ENCODE peak calls at places on chromosomes 7 and 10, in four cellular contexts. One of them, this sample, is unnamed.

GRCh38 chr7:156113733-156114132 is 301.5 kb upstream of the SHH start:
- DNase-seq in uterus: no peak
- DNase-seq in sigmoid colon: no peak
- DNase-seq in stomach: no peak
- DNase-seq in this sample: no peak

GRCh38 chr10:14674376-14675050 is 100.2 kb downstream of the FAM107B start:
- DNase-seq in stomach: peak; percentile 41
- DNase-seq in uterus: no peak
- DNase-seq in sigmoid colon: no peak
- DNase-seq in this sample: no peak

GRCh38 chr10:43295436-43295835 is 28.6 kb upstream of the RASGEF1A start:
- DNase-seq in sigmoid colon: no peak
- DNase-seq in stomach: no peak
- DNase-seq in uterus: no peak
- DNase-seq in this sample: no peak

GRCh38 chr10:120278069-120278468 is 179.0 kb upstream of the PLPP4 start:
- DNase-seq in stomach: no peak
- DNase-seq in sigmoid colon: no peak
- DNase-seq in uterus: no peak
- DNase-seq in this sample: no peak

GRCh38 chr7:157760004-157760730 is 423.4 kb downstream of the DNAJB6 start:
- DNase-seq in stomach: no peak
- DNase-seq in uterus: no peak
- DNase-seq in sigmoid colon: no peak
- DNase-seq in this sample: peak; percentile 56

GRCh38 chr7:87505557-87506242 is 30.2 kb upstream of the ABCB4 start:
- DNase-seq in stomach: no peak
- DNase-seq in sigmoid colon: no peak
- DNase-seq in uterus: no peak
- DNase-seq in this sample: no peak

GRCh38 chr7:112891698-112892097 is 101.5 kb upstream of the TMEM168 start:
- DNase-seq in uterus: no peak
- DNase-seq in sigmoid colon: no peak
- DNase-seq in stomach: no peak
- DNase-seq in this sample: no peak

GRCh38 chr10:59536576-59537014 is 173.1 kb downstream of the SLC16A9 start:
- DNase-seq in sigmoid colon: peak; percentile 70
- DNase-seq in stomach: no peak
- DNase-seq in uterus: peak; percentile 14
- DNase-seq in this sample: no peak

GRCh38 chr10:1197384-1197783 is 141.2 kb downstream of the WDR37 start:
- DNase-seq in stomach: no peak
- DNase-seq in sigmoid colon: no peak
- DNase-seq in uterus: no peak
- DNase-seq in this sample: no peak

GRCh38 chr10:125264752-125265578 is 104.6 kb upstream of the CTBP2 start:
- DNase-seq in sigmoid colon: no peak
- DNase-seq in stomach: no peak
- DNase-seq in uterus: no peak
- DNase-seq in this sample: no peak

GRCh38 chr10:133187906-133188681 is 28.1 kb downstream of the KNDC1 start:
- DNase-seq in sigmoid colon: no peak
- DNase-seq in uterus: no peak
- DNase-seq in stomach: no peak
- DNase-seq in this sample: no peak

GRCh38 chr7:90178592-90179279 is 24.5 kb downstream of the STEAP1 start:
- DNase-seq in uterus: no peak
- DNase-seq in sigmoid colon: no peak
- DNase-seq in stomach: no peak
- DNase-seq in this sample: no peak

GRCh38 chr7:104536956-104537355 is 208.6 kb downstream of the LHFPL3 start:
- DNase-seq in sigmoid colon: no peak
- DNase-seq in uterus: no peak
- DNase-seq in stomach: no peak
- DNase-seq in this sample: no peak

GRCh38 chr7:6446977-6447588 is 671 bp downstream of the DAGLB start:
- DNase-seq in uterus: peak; percentile 84
- DNase-seq in sigmoid colon: peak; percentile 91
- DNase-seq in stomach: peak; percentile 87
- DNase-seq in this sample: peak; percentile 91

GRCh38 chr10:97849101-97849490 is 547 bp upstream of the GOLGA7B start:
- DNase-seq in uterus: no peak
- DNase-seq in sigmoid colon: no peak
- DNase-seq in stomach: no peak
- DNase-seq in this sample: peak; percentile 22

GRCh38 chr10:101291254-101292193 is 62.3 kb upstream of the LBX1 start:
- DNase-seq in stomach: peak; percentile 40
- DNase-seq in sigmoid colon: no peak
- DNase-seq in uterus: no peak
- DNase-seq in this sample: peak; percentile 85

GRCh38 chr7:12207046-12207445 is 4.0 kb upstream of the TMEM106B start:
- DNase-seq in stomach: peak; percentile 31
- DNase-seq in uterus: no peak
- DNase-seq in sigmoid colon: no peak
- DNase-seq in this sample: no peak

GRCh38 chr7:12217311-12217710 is 6.2 kb downstream of the TMEM106B start:
- DNase-seq in sigmoid colon: no peak
- DNase-seq in stomach: no peak
- DNase-seq in uterus: no peak
- DNase-seq in this sample: no peak

GRCh38 chr7:12212051-12212485 is 974 bp downstream of the TMEM106B start:
- DNase-seq in uterus: no peak
- DNase-seq in sigmoid colon: no peak
- DNase-seq in stomach: no peak
- DNase-seq in this sample: no peak

GRCh38 chr7:12210179-12211053 is 678 bp upstream of the TMEM106B start:
- DNase-seq in sigmoid colon: no peak
- DNase-seq in stomach: peak; percentile 39
- DNase-seq in uterus: peak; percentile 39
- DNase-seq in this sample: peak; percentile 83

GRCh38 chr7:12211054-12212050 is at the start of gene TMEM106B:
- DNase-seq in sigmoid colon: peak; percentile 98
- DNase-seq in uterus: peak; percentile 96
- DNase-seq in stomach: peak; percentile 99
- DNase-seq in this sample: peak; percentile 99
- TF ChIP-seq POLR2A in sigmoid colon: peak; percentile 71
- TF ChIP-seq POLR2A in uterus: peak; percentile 81
- TF ChIP-seq POLR2A in stomach: peak; percentile 63
- TF ChIP-seq POLR2A in this sample: peak; percentile 61

GRCh38 chr7:2451171-2452073 is 24.8 kb downstream of the GRIFIN start:
- DNase-seq in stomach: peak; percentile 88
- DNase-seq in sigmoid colon: peak; percentile 89
- DNase-seq in uterus: peak; percentile 72
- DNase-seq in this sample: peak; percentile 97
- H3K4me3 ChIP-seq in stomach: peak overlapping the region; percentile 37
- H3K4me3 ChIP-seq in sigmoid colon: peak overlapping the region; percentile 15
- H3K4me3 ChIP-seq in uterus: peak overlapping the region; percentile 33
- H3K4me3 ChIP-seq in this sample: peak overlapping the region; percentile 34

GRCh38 chr10:71335173-71335572 is 16.1 kb downstream of the SLC29A3 start:
- DNase-seq in uterus: no peak
- DNase-seq in stomach: no peak
- DNase-seq in sigmoid colon: no peak
- DNase-seq in this sample: no peak

GRCh38 chr10:71330789-71331404 is 11.8 kb downstream of the SLC29A3 start:
- DNase-seq in stomach: no peak
- DNase-seq in sigmoid colon: no peak
- DNase-seq in uterus: no peak
- DNase-seq in this sample: no peak

GRCh38 chr10:71333154-71333887 is 14.3 kb downstream of the SLC29A3 start:
- DNase-seq in sigmoid colon: no peak
- DNase-seq in uterus: no peak
- DNase-seq in stomach: no peak
- DNase-seq in this sample: no peak

GRCh38 chr10:71334228-71334791 is 15.3 kb downstream of the SLC29A3 start:
- DNase-seq in sigmoid colon: no peak
- DNase-seq in stomach: no peak
- DNase-seq in uterus: no peak
- DNase-seq in this sample: no peak

GRCh38 chr10:71331736-71332135 is 12.7 kb downstream of the SLC29A3 start:
- DNase-seq in sigmoid colon: no peak
- DNase-seq in uterus: no peak
- DNase-seq in stomach: peak; percentile 50
- DNase-seq in this sample: no peak
- H3K4me1 ChIP-seq in sigmoid colon: no peaks in the 10 kb centered on the region
- H3K4me1 ChIP-seq in uterus: no peaks in the 10 kb centered on the region
- H3K4me1 ChIP-seq in stomach: peaks cover 18% of the 10 kb centered on the region
- H3K4me1 ChIP-seq in this sample: peaks cover 23% of the 10 kb centered on the region

GRCh38 chr10:130300608-130301025 is 164.4 kb downstream of the GLRX3 start:
- DNase-seq in sigmoid colon: no peak
- DNase-seq in stomach: no peak
- DNase-seq in uterus: no peak
- DNase-seq in this sample: peak; percentile 91
- TF ChIP-seq POLR2A in sigmoid colon: no peak
- TF ChIP-seq POLR2A in stomach: no peak
- TF ChIP-seq POLR2A in uterus: no peak
- TF ChIP-seq POLR2A in this sample: no peak

GRCh38 chr7:116632349-116632748 is 39.6 kb upstream of the MET start:
- DNase-seq in uterus: no peak
- DNase-seq in sigmoid colon: no peak
- DNase-seq in stomach: no peak
- DNase-seq in this sample: no peak
- H3K4me3 ChIP-seq in uterus: no peak overlapping the region
- H3K4me3 ChIP-seq in sigmoid colon: no peak overlapping the region
- H3K4me3 ChIP-seq in stomach: no peak overlapping the region
- H3K4me3 ChIP-seq in this sample: no peak overlapping the region

GRCh38 chr10:95260909-95261552 is 29.8 kb downstream of the PDLIM1 start:
- DNase-seq in uterus: no peak
- DNase-seq in sigmoid colon: no peak
- DNase-seq in stomach: no peak
- DNase-seq in this sample: no peak
- H3K4me1 ChIP-seq in uterus: no peaks in the 10 kb centered on the region
- H3K4me1 ChIP-seq in sigmoid colon: peaks cover 17% of the 10 kb centered on the region
- H3K4me1 ChIP-seq in stomach: peaks cover 26% of the 10 kb centered on the region
- H3K4me1 ChIP-seq in this sample: peaks cover 40% of the 10 kb centered on the region

GRCh38 chr7:100895956-100896742 is 461 bp upstream of the ACHE start:
- DNase-seq in sigmoid colon: peak; percentile 68
- DNase-seq in stomach: peak; percentile 54
- DNase-seq in uterus: no peak
- DNase-seq in this sample: peak; percentile 77
- TF ChIP-seq POLR2A in sigmoid colon: no peak
- TF ChIP-seq POLR2A in stomach: no peak
- TF ChIP-seq POLR2A in uterus: no peak
- TF ChIP-seq POLR2A in this sample: no peak

GRCh38 chr10:124059552-124059951 is 33.8 kb downstream of the CHST15 start:
- DNase-seq in uterus: no peak
- DNase-seq in stomach: no peak
- DNase-seq in sigmoid colon: no peak
- DNase-seq in this sample: no peak
- H3K4me3 ChIP-seq in uterus: no peak overlapping the region
- H3K4me3 ChIP-seq in stomach: no peak overlapping the region
- H3K4me3 ChIP-seq in sigmoid colon: no peak overlapping the region
- H3K4me3 ChIP-seq in this sample: no peak overlapping the region

GRCh38 chr10:86222336-86222650 is 144.3 kb downstream of the GRID1 start:
- DNase-seq in stomach: no peak
- DNase-seq in uterus: no peak
- DNase-seq in sigmoid colon: no peak
- DNase-seq in this sample: peak; percentile 59

GRCh38 chr10:86223256-86223655 is 143.3 kb downstream of the GRID1 start:
- DNase-seq in stomach: no peak
- DNase-seq in sigmoid colon: no peak
- DNase-seq in uterus: no peak
- DNase-seq in this sample: peak; percentile 64

GRCh38 chr10:86220626-86221025 is 146.0 kb downstream of the GRID1 start:
- DNase-seq in sigmoid colon: no peak
- DNase-seq in stomach: no peak
- DNase-seq in uterus: no peak
- DNase-seq in this sample: peak; percentile 62

GRCh38 chr10:86222687-86223086 is 143.9 kb downstream of the GRID1 start:
- DNase-seq in sigmoid colon: no peak
- DNase-seq in uterus: no peak
- DNase-seq in stomach: no peak
- DNase-seq in this sample: peak; percentile 64

DNA sequence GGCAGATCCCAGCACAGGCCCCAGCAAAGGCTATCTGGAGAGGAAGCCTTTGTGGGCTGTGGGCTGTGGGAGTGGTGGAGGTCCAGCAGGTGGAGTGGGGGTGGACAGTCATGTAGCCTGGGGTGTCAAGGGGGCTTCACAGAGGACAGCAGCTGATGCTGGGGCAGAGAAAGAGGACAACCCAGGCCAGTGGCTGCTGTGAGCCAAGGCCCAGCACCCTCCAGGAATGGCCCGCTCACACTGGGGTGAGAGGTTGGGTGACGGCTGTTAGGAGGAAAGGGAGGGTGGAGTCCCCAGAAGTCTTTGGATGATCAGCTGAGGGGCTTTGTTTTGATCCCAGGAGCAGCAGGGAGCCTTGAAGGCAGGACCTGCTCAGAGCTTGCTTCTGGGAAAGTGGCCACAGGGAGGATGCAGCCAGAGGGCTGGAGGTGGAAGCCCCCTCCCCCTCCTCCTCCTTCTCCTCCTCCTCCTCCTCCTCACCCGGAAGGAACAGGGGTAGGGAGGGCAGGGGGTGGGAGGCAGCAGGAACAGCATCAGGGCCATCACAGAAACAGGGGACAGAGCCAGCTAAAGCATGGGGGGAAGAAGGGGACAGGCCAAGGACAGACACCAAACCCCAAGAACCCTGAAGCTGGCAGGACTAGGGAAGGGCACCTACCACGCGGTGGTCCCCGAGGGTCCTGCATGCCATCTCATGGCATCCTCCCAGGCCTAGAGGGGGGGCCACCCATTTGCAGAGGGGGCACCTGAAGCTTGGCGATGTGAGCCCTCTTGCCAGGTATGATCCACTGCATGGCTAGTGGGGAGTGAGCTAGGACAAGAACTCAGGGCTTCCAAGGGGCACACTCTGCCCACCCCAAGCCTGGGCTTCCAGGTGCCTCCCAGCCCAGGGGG is 144.9 kb downstream of the GRID1 start:
- DNase-seq in stomach: no peak
- DNase-seq in sigmoid colon: no peak
- DNase-seq in uterus: no peak
- DNase-seq in this sample: peak; percentile 58
- H3K4me1 ChIP-seq in stomach: no peaks in the 10 kb centered on the region
- H3K4me1 ChIP-seq in sigmoid colon: peaks cover 20% of the 10 kb centered on the region
- H3K4me1 ChIP-seq in uterus: no peaks in the 10 kb centered on the region
- H3K4me1 ChIP-seq in this sample: no peaks in the 10 kb centered on the region

This sample was measured in spleen.